ENCODE peak calls at places on chromosomes 13 and 19, in ten cellular contexts. A, Q, I, J, W, U, V, R, K and N are unnamed samples.

GRCh38 chr13:78410164-78410563 is 193.2 kb downstream of the POU4F1 start:
- DNase-seq in Q (no peak), A (no peak), W (no peak), V (no peak), K (no peak), I (no peak), U (no peak), R (no peak), J (no peak), N (no peak)

GRCh38 chr13:52459668-52460067 is 4.4 kb downstream of the CKAP2 start:
- DNase-seq in U (peak; percentile 48), Q (peak; percentile 21), R (peak; percentile 66), W (no peak), V (no peak), A (no peak), I (no peak), K (no peak), J (peak; percentile 54), N (no peak)

GRCh38 chr13:24741791-24742190 is 22.2 kb upstream of the RNF17 start:
- DNase-seq in J (no peak), W (no peak), Q (no peak), K (no peak), I (no peak), A (no peak), V (no peak), R (no peak), U (no peak), N (no peak)

GRCh38 chr13:101473458-101473857 is 21.0 kb downstream of the ITGBL1 start:
- DNase-seq in W (no peak), U (peak; percentile 71), R (peak; percentile 82), A (no peak), J (peak; percentile 87), Q (peak; percentile 63), I (no peak), K (no peak), V (no peak), N (peak; percentile 41)

GRCh38 chr19:17348700-17349099 is 11.3 kb downstream of the GTPBP3 start:
- DNase-seq in K (no peak), V (no peak), I (peak; percentile 22), R (peak; percentile 11), A (peak; percentile 29), Q (no peak), J (peak; percentile 78), U (peak; percentile 81), W (peak; percentile 74), N (peak; percentile 88)

GRCh38 chr13:33953781-33954180 is 135.8 kb downstream of the RFC3 start:
- DNase-seq in W (no peak), A (no peak), K (no peak), V (no peak), Q (no peak), U (peak; percentile 22), J (no peak), I (no peak), R (no peak), N (no peak)

GRCh38 chr19:4823577-4823976 is 7.9 kb downstream of the TICAM1 start:
- DNase-seq in J (no peak), Q (no peak), K (no peak), I (no peak), V (no peak), R (no peak), U (no peak), A (no peak), W (no peak), N (no peak)

GRCh38 chr19:7500811-7501450 is 12.1 kb upstream of the PEX11G start:
- DNase-seq in Q (no peak), I (peak; percentile 55), J (no peak), A (peak; percentile 82), W (no peak), R (peak; percentile 72), U (no peak), K (no peak), V (peak; percentile 75), N (no peak)

DNA sequence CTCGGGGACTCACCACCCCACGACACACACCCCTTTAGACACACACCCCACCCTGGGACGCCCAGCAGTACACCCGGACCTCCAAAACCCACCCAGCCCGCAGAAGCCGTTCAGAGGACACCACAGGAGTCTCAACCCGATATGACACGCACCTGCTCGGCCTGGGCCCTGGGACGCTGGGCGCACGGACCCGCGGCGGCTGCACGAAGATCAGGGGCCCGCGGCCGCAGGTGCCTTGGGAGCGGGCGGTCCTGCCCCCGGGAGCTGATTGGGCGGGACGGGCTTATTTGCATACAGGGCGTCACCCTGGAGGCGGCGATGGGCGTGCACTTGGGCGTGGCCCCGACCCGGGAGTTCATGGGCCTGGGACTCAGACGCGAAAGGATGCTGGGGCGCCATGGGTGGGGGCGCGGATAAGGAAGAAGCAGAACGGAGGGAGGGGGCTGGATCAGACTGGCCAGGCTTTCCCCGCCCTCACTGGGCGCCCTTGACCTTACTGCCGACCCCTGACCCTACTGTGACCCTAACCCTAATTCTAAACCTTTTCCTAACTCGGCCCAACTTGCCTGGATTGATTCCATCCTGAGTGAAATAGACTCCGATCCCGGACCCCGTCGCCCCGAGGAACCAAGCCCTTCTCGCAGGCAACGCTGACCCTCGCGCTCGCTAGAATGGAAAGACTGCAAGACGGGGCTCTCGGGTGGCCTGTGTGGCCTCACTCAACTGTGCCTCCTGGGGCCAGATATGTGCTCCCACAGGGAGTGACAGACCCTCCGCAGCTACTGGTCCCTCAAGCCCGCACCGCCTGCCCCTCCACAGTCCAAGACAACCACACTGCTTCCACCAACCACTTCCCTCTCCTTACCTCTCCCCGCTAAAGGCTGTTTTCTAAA is at the start of gene MEF2B:
- DNase-seq in W (peak; percentile 80), U (peak; percentile 44), Q (no peak), J (peak; percentile 55), A (peak; percentile 85), V (peak; percentile 98), K (no peak), I (peak; percentile 79), R (peak; percentile 27), N (peak; percentile 86)
- H3K4me3 ChIP-seq in W (peak within 1 kb of the TSS; percentile 8), U (no peak within 1 kb of the TSS), Q (peak within 1 kb of the TSS; percentile 39), J (no peak within 1 kb of the TSS), A (no peak within 1 kb of the TSS), V (peak within 1 kb of the TSS; percentile 34), K (no peak within 1 kb of the TSS), I (peak within 1 kb of the TSS; percentile 30), R (no peak within 1 kb of the TSS), N (peak within 1 kb of the TSS; percentile 39)

GRCh38 chr19:30224689-30225606 is 147.2 kb upstream of the ZNF536 start:
- DNase-seq in W (no peak), U (no peak), I (no peak), K (no peak), J (no peak), V (no peak), Q (no peak), R (no peak), A (no peak), N (no peak)

GRCh38 chr19:30223866-30224688 is 148.1 kb upstream of the ZNF536 start:
- DNase-seq in I (no peak), U (no peak), R (no peak), K (no peak), A (no peak), V (no peak), Q (no peak), W (no peak), J (no peak), N (no peak)

GRCh38 chr19:30222428-30222873 is 149.7 kb upstream of the ZNF536 start:
- DNase-seq in Q (no peak), K (no peak), I (peak; percentile 29), R (no peak), W (no peak), J (no peak), V (peak; percentile 68), U (no peak), A (peak; percentile 35), N (no peak)

GRCh38 chr19:30221176-30221575 is 151.0 kb upstream of the ZNF536 start:
- DNase-seq in U (no peak), I (no peak), Q (no peak), A (no peak), V (no peak), W (no peak), J (no peak), R (no peak), K (no peak), N (no peak)

GRCh38 chr19:30222993-30223865 is 149.0 kb upstream of the ZNF536 start:
- DNase-seq in R (no peak), I (no peak), Q (no peak), U (no peak), J (no peak), W (no peak), A (no peak), K (no peak), V (no peak), N (no peak)
- H3K4me3 ChIP-seq in R (no peak overlapping the region), I (no peak overlapping the region), Q (no peak overlapping the region), U (no peak overlapping the region), J (no peak overlapping the region), W (no peak overlapping the region), A (no peak overlapping the region), K (no peak overlapping the region), V (no peak overlapping the region), N (peak overlapping the region; percentile 12)

GRCh38 chr19:6278051-6278450 is 1.7 kb downstream of the MLLT1 start:
- DNase-seq in W (no peak), J (no peak), V (peak; percentile 2), K (no peak), R (no peak), Q (no peak), I (no peak), A (no peak), U (no peak), N (no peak)

GRCh38 chr19:6279931-6280591 is at the start of gene MLLT1:
- DNase-seq in A (peak; percentile 97), R (peak; percentile 97), I (peak; percentile 98), W (peak; percentile 95), U (peak; percentile 98), J (peak; percentile 97), Q (peak; percentile 93), K (peak; percentile 67), V (peak; percentile 100), N (peak; percentile 99)

GRCh38 chr19:6278740-6279619 is 795 bp downstream of the MLLT1 start:
- DNase-seq in K (no peak), J (no peak), W (no peak), R (no peak), U (no peak), V (peak; percentile 24), A (no peak), I (peak; percentile 42), Q (no peak), N (no peak)

GRCh38 chr19:6276447-6276846 is 3.3 kb downstream of the MLLT1 start:
- DNase-seq in U (peak; percentile 77), J (peak; percentile 59), R (no peak), K (no peak), W (peak; percentile 87), A (peak; percentile 38), I (no peak), Q (no peak), V (peak; percentile 81), N (peak; percentile 45)

GRCh38 chr19:6279620-6279930 is 200 bp downstream of the MLLT1 start:
- DNase-seq in V (no peak), K (no peak), I (no peak), A (no peak), W (no peak), J (no peak), Q (no peak), U (no peak), R (no peak), N (no peak)
- H3K4me3 ChIP-seq in V (peak overlapping the region; percentile 98), K (peak overlapping the region; percentile 87), I (peak overlapping the region; percentile 89), A (peak overlapping the region; percentile 74), W (peak overlapping the region; percentile 79), J (peak overlapping the region; percentile 86), Q (peak overlapping the region; percentile 84), U (peak overlapping the region; percentile 88), R (peak overlapping the region; percentile 90), N (peak overlapping the region; percentile 97)

GRCh38 chr13:74795526-74795925 is 661.3 kb upstream of the KLF12 start:
- DNase-seq in U (no peak), R (peak; percentile 9), K (no peak), I (no peak), V (no peak), J (no peak), A (no peak), Q (no peak), W (no peak), N (no peak)

GRCh38 chr13:74794582-74794981 is 660.4 kb upstream of the KLF12 start:
- DNase-seq in I (no peak), V (no peak), R (no peak), W (no peak), A (no peak), Q (no peak), U (no peak), K (no peak), J (peak; percentile 8), N (no peak)

GRCh38 chr13:74796126-74796643 is 662.0 kb upstream of the KLF12 start:
- DNase-seq in J (no peak), U (no peak), W (no peak), R (no peak), V (no peak), A (no peak), I (no peak), K (no peak), Q (no peak), N (no peak)

DNA sequence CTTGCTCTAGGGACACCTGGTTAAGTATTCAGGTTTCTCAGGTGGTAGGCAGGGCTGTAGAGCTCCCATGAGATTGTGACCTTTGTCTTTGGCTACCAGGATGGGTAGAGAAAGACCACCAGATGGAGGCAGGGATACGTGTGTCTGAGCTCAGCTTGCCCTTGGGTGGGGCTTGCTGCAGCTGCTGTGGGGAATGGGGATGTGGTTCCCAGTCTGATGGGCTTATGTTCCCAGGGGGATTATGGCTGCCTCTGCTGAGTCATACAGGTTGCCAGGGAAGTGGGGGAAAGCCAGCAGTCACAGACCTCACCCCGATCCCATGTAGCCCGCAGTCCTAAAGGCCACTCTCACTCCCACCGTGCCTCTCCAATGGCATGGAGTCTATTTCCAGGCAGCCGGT is 659.9 kb upstream of the KLF12 start:
- DNase-seq in R (no peak), V (no peak), W (no peak), K (no peak), A (no peak), J (no peak), Q (no peak), U (no peak), I (no peak), N (no peak)
- H3K4me3 ChIP-seq in R (no peak overlapping the region), V (no peak overlapping the region), W (no peak overlapping the region), K (no peak overlapping the region), A (no peak overlapping the region), J (no peak overlapping the region), Q (no peak overlapping the region), U (no peak overlapping the region), I (no peak overlapping the region), N (no peak overlapping the region)